ENCODE peak calls at places on chromosomes 11 and 22, in eight cellular contexts. A, E, N, H, U, C, K and X are unnamed samples.

GRCh38 chr22:39534092-39534506 is 1.6 kb upstream of the RPS19BP1 start:
- DNase-seq in A (no peak), E (no peak), N (no peak), H (no peak), U (no peak), C (no peak), K (no peak), X (no peak)

GRCh38 chr11:8242480-8243280 is 21.0 kb downstream of the LMO1 start:
- DNase-seq in A (no peak), E (no peak), N (no peak), H (no peak), U (no peak), C (no peak), K (peak), X (no peak)

GRCh38 chr11:93832780-93833179 is 17.6 kb downstream of the VSTM5 start:
- DNase-seq in A (no peak), E (no peak), N (no peak), H (no peak), U (no peak), C (no peak), K (no peak), X (no peak)

GRCh38 chr11:108218455-108218854 is 4.0 kb downstream of the NPAT start:
- DNase-seq in A (no peak), E (no peak), N (no peak), H (peak), U (no peak), C (no peak), K (no peak), X (no peak)

GRCh38 chr11:19938051-19938856 is 222.0 kb downstream of the DBX1 start:
- DNase-seq in A (no peak), E (no peak), N (peak), H (peak), U (no peak), C (peak), K (peak), X (no peak)

GRCh38 chr11:2197771-2198520 is 26.3 kb upstream of the TH start:
- DNase-seq in A (no peak), E (no peak), N (no peak), H (no peak), U (no peak), C (no peak), K (no peak), X (no peak)

GRCh38 chr22:48103126-48103875 is 1340.9 kb downstream of the TBC1D22A start:
- DNase-seq in A (no peak), E (no peak), N (no peak), H (no peak), U (peak), C (no peak), K (peak), X (no peak)

GRCh38 chr11:72091292-72091691 is 10.6 kb downstream of the LRRC51 start:
- DNase-seq in A (no peak), E (peak), N (peak), H (peak), U (peak), C (peak), K (peak), X (peak)

GRCh38 chr11:27211370-27212127 is 151.5 kb downstream of the CCDC34 start:
- DNase-seq in A (no peak), E (no peak), N (no peak), H (no peak), U (no peak), C (peak), K (no peak), X (no peak)

GRCh38 chr11:46247090-46247489 is 30.4 kb upstream of the CREB3L1 start:
- DNase-seq in A (no peak), E (no peak), N (no peak), H (peak), U (no peak), C (no peak), K (no peak), X (no peak)